ENCODE peak calls at places on chromosome 11, in five cellular contexts. C, F, B, K and T are unnamed samples.

GRCh38 chr11:32087602-32088001 is 3.3 kb upstream of the RCN1 start:
- DNase-seq in C (peak; percentile 52), F (peak; percentile 74), B (no peak), K (no peak), T (no peak)

GRCh38 chr11:134727204-134727603 is 315.2 kb upstream of the B3GAT1 start:
- DNase-seq in C (no peak), F (no peak), B (no peak), K (no peak), T (no peak)

GRCh38 chr11:7514099-7514725 is 413 bp downstream of the PPFIBP2 start:
- DNase-seq in C (no peak), F (no peak), B (no peak), K (no peak), T (no peak)

GRCh38 chr11:69130586-69131566 is 24.9 kb upstream of the SMIM38 start:
- DNase-seq in C (no peak), F (no peak), B (no peak), K (no peak), T (no peak)

GRCh38 chr11:46322759-46323158 is 24.5 kb upstream of the DGKZ start:
- DNase-seq in C (peak; percentile 35), F (no peak), B (no peak), K (no peak), T (no peak)

GRCh38 chr11:115965754-115966504 is 461.7 kb upstream of the CADM1 start:
- DNase-seq in C (peak; percentile 33), F (no peak), B (no peak), K (no peak), T (no peak)

GRCh38 chr11:128448981-128449713 is 138.2 kb downstream of the ETS1 start:
- DNase-seq in C (no peak), F (peak; percentile 93), B (no peak), K (no peak), T (no peak)

GRCh38 chr11:115256326-115257197 is 247.7 kb downstream of the CADM1 start:
- DNase-seq in C (no peak), F (no peak), B (no peak), K (no peak), T (no peak)

GRCh38 chr11:58285483-58286040 is 17.5 kb upstream of the OR10W1 start:
- DNase-seq in C (no peak), F (no peak), B (no peak), K (no peak), T (no peak)

GRCh38 chr11:113623114-113623513 is 83.0 kb downstream of the TMPRSS5 start:
- DNase-seq in C (peak; percentile 23), F (no peak), B (no peak), K (no peak), T (no peak)

GRCh38 chr11:48109046-48109666 is 107.5 kb upstream of the OR4B1 start:
- DNase-seq in C (peak; percentile 63), F (peak; percentile 64), B (no peak), K (no peak), T (peak; percentile 55)

GRCh38 chr11:134332189-134332631 is 422 bp downstream of the GLB1L2 start:
- DNase-seq in C (no peak), F (no peak), B (no peak), K (no peak), T (no peak)

GRCh38 chr11:35412285-35412684 is 7.1 kb downstream of the SLC1A2 start:
- DNase-seq in C (peak; percentile 25), F (no peak), B (no peak), K (no peak), T (peak; percentile 13)
- TF ChIP-seq CTCF in C (peak; percentile 43), F (peak; percentile 59), B (peak; percentile 57), K (peak; percentile 55), T (peak; percentile 48)

DNA sequence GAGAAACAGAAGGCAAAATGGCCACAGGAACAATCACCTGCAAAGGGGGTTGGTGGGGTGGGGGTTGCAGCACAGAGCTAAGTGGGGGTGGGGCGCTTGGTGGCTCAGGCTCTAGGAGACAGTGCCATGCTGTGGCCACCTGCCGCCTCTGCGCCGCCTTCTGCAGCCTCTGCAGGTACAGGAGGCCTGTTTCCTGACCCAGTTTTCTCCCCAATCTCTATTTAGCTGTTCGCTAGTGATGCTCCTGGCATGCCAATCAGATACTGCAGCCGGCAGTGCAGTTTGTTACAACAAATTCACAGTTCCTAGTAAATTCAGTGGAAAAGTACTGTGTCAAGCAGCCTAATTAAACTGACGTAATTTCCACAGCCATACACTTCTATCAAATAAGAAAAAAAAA is 106.4 kb downstream of the SERGEF start:
- DNase-seq in C (no peak), F (no peak), B (no peak), K (no peak), T (no peak)
- TF ChIP-seq CTCF in C (peak; percentile 16), F (peak; percentile 21), B (peak; percentile 41), K (no peak), T (peak; percentile 49)

DNA sequence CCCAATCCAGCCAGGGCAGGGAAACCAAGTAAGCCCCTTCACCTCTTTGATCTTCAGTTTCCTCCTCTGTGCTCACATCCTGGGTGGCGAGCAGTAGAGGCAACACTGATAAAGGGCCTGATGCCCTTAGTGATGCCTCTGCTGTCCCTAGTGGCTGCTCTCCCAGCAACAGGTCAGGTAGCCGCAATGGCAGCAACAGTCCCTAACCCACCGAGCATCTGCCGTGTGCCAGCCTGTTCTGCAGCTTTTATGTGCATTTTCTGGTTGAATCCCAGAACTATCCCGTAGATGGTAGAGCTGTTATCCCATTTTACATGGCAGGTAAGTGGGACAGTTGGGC is 5.2 kb downstream of the SCYL1 start:
- DNase-seq in C (no peak), F (no peak), B (no peak), K (no peak), T (no peak)
- TF ChIP-seq CTCF in C (peak; percentile 22), F (peak; percentile 28), B (peak; percentile 30), K (peak; percentile 33), T (peak; percentile 34)

DNA sequence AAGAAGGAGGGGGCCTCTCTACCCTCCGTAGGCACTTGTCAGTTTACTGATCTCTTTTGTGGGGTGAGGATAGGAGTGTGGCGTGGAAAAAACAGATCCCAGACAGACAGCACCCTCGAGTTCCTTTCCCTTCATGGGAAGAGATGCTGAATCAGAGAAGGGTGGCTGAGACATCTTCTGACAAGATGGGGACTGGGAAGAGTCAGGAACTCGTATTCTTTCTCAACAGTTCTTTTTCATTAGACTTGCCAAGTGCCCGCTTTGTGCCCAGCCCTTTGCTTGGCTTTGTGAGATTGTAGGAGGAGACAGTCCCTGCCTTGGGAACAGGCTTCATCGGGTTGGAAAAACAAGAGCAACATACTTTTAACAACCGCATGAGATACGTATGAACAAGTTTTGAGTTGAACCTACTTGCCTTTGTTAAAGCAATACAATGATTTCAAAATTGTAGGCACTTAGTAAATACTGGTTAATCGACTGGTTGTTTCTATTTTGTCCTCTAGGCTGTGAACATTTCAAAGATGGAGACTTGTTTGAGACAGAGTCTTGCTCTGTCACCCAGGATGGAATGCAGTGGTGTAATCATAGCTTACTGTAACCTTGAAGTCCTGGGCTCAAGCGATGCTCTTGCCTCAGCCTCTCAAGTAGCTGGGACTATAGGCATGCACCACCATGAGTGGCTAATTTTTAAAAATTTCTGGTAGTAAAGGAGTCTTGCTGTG is 1.1 kb downstream of the RRM1 start:
- DNase-seq in C (peak; percentile 78), F (peak; percentile 42), B (peak; percentile 76), K (no peak), T (peak; percentile 85)
- TF ChIP-seq CTCF in C (no peak), F (no peak), B (peak; percentile 17), K (no peak), T (peak; percentile 11)

DNA sequence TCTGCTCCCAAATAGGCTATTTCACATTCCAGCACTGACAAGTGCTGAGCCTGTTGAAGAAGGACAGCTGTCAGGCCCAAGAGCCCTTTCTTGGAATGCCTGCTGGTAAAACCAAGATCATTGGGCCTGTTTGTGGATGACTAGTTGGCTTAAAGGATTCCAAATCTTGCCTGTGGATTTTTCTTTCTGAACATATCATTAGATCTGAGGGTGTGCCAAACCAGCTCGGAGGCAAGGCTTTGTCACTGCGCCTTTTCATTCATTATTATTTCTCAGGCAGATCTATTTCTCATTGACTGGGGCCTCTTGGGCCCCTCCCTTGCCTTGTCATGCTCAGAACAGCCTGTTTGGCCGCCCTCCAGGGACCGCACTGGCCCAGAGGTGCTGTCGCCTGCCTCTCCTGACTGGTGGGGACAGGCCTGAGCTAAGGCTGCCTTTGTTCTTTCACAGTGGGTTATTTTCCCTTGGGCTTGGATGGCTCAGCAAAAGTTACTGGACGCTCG is 222.7 kb upstream of the SESN3 start:
- DNase-seq in C (no peak), F (peak; percentile 9), B (peak; percentile 58), K (no peak), T (peak; percentile 84)
- TF ChIP-seq CTCF in C (no peak), F (no peak), B (no peak), K (no peak), T (no peak)

GRCh38 chr11:87740513-87740912 is 434.7 kb downstream of the RAB38 start:
- DNase-seq in C (no peak), F (no peak), B (no peak), K (no peak), T (no peak)

GRCh38 chr11:87739766-87740165 is 435.5 kb downstream of the RAB38 start:
- DNase-seq in C (peak; percentile 1), F (peak; percentile 13), B (no peak), K (no peak), T (no peak)

GRCh38 chr11:87740968-87741367 is 434.3 kb downstream of the RAB38 start:
- DNase-seq in C (no peak), F (no peak), B (no peak), K (no peak), T (no peak)

DNA sequence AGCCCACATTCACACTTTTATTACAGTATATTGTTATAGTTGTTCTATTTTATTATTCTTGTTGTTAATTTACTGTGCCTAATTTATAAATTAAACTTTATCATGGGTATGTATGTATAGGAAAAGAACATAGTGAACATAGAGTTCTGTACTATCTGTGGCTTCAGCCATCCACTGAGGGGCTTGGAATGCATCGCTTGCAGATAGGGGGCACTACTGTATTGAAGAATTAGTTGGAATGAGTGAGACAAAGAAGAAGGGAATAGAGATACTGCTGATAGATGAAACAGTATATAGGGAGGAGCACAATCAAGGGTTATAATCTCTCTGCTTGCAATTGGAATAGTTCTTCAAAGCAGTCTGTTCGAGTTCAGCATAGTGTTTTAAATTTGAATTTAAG is 432.2 kb downstream of the RAB38 start:
- DNase-seq in C (no peak), F (no peak), B (no peak), K (no peak), T (no peak)
- TF ChIP-seq CTCF in C (no peak), F (no peak), B (peak; percentile 30), K (peak; percentile 34), T (no peak)

GRCh38 chr11:77557553-77557952 is 32.2 kb upstream of the AQP11 start:
- DNase-seq in C (peak; percentile 9), F (peak; percentile 19), B (no peak), K (no peak), T (peak; percentile 10)
- TF ChIP-seq CTCF in C (no peak), F (peak; percentile 33), B (peak; percentile 48), K (peak; percentile 30), T (no peak)

DNA sequence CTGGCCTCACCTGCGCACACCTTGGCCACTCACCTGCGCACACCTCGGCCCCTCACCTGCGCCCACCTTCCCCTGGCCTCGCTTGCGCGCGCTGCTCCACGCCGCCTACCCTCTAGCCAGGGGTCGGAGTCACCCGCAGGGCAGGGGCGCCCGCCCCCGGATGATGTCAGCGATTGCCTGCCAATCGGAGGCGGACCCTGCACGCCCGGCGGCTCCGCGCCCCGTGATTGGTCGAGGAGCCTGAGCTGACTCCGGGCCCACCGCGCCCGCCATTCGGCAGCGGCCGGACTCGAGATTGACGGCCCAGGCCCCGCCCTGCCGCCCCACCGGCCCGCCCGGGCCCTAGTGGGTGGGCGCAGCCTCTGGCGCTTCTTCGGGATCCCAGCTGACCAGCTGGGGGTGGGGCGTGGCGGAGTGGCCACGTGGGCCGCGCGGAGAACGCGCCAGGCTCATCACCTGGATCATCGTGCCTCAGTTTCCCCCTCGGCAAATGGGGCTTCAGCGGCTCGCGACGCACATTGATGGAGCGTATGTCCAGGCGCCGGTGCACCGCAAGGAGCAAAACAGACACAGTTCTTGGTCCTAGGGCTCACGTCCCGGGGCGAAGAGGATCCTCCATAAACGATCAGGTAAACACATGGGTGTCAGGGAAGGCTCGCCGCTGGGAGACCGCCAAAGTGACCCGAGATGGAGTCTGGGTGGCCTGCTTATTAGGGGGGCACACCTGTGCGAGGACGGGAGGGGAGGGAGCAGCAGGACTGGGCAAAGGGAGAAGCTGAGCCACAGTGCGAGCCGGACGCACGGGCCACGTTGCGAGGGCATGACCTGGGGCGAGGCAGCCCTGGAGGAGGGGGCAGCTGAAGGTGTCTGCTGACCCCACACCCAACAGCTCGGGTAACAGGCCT is at the start of gene DHCR7:
- DNase-seq in C (peak; percentile 93), F (peak; percentile 96), B (peak; percentile 70), K (peak; percentile 69), T (peak; percentile 83)
- TF ChIP-seq CTCF in C (no peak), F (no peak), B (no peak), K (no peak), T (no peak)